ENCODE peak calls at places on chromosomes 1 and 21, in seven cellular contexts. One of them, this sample, is unnamed.

GRCh38 chr1:119617751-119618691 is 30.0 kb downstream of the ZNF697 start:
- DNase-seq in GM23248: no peak
- DNase-seq in GM23338: no peak
- DNase-seq in PC-3: no peak
- DNase-seq in HCT116: no peak
- DNase-seq in PC-9: no peak
- DNase-seq in MM.1S: no peak
- DNase-seq in this sample: no peak

GRCh38 chr1:198496216-198497143 is 44.0 kb downstream of the ATP6V1G3 start:
- DNase-seq in MM.1S: no peak
- DNase-seq in GM23338: no peak
- DNase-seq in PC-3: peak; percentile 56
- DNase-seq in GM23248: peak; percentile 84
- DNase-seq in HCT116: no peak
- DNase-seq in PC-9: peak; percentile 70
- DNase-seq in this sample: no peak

GRCh38 chr1:45010855-45011811 is at the start of gene HECTD3:
- DNase-seq in GM23248: peak; percentile 87
- DNase-seq in PC-9: peak; percentile 70
- DNase-seq in GM23338: peak; percentile 77
- DNase-seq in HCT116: peak; percentile 60
- DNase-seq in PC-3: peak; percentile 78
- DNase-seq in MM.1S: peak; percentile 88
- DNase-seq in this sample: peak; percentile 87

GRCh38 chr1:233300326-233300725 is 4.8 kb upstream of the PCNX2 start:
- DNase-seq in HCT116: no peak
- DNase-seq in PC-3: no peak
- DNase-seq in PC-9: no peak
- DNase-seq in MM.1S: no peak
- DNase-seq in GM23338: peak; percentile 9
- DNase-seq in GM23248: no peak
- DNase-seq in this sample: no peak

GRCh38 chr1:113415256-113416189 is 25.2 kb downstream of the MAGI3 start:
- DNase-seq in HCT116: no peak
- DNase-seq in GM23338: no peak
- DNase-seq in MM.1S: no peak
- DNase-seq in PC-3: no peak
- DNase-seq in PC-9: no peak
- DNase-seq in GM23248: peak; percentile 26
- DNase-seq in this sample: no peak

GRCh38 chr1:51088474-51088873 is 13.6 kb upstream of the C1orf185 start:
- DNase-seq in MM.1S: peak; percentile 12
- DNase-seq in HCT116: peak; percentile 7
- DNase-seq in PC-3: peak; percentile 65
- DNase-seq in GM23338: no peak
- DNase-seq in GM23248: peak; percentile 27
- DNase-seq in PC-9: peak; percentile 36
- DNase-seq in this sample: no peak

GRCh38 chr1:156599811-156600210 is 1.5 kb downstream of the GPATCH4 start:
- DNase-seq in GM23248: peak; percentile 45
- DNase-seq in PC-9: peak; percentile 59
- DNase-seq in GM23338: no peak
- DNase-seq in PC-3: peak; percentile 64
- DNase-seq in HCT116: no peak
- DNase-seq in MM.1S: peak; percentile 87
- DNase-seq in this sample: no peak

GRCh38 chr1:200917291-200917817 is 22.7 kb downstream of the INAVA start:
- DNase-seq in HCT116: no peak
- DNase-seq in MM.1S: no peak
- DNase-seq in PC-9: no peak
- DNase-seq in PC-3: peak; percentile 32
- DNase-seq in GM23248: no peak
- DNase-seq in GM23338: no peak
- DNase-seq in this sample: no peak

GRCh38 chr1:13965770-13966398 is 265.9 kb downstream of the PRDM2 start:
- DNase-seq in PC-9: no peak
- DNase-seq in HCT116: peak; percentile 43
- DNase-seq in MM.1S: peak; percentile 66
- DNase-seq in GM23338: peak; percentile 88
- DNase-seq in GM23248: peak; percentile 74
- DNase-seq in PC-3: peak; percentile 71
- DNase-seq in this sample: peak; percentile 87

GRCh38 chr1:209797978-209798639 is 7.8 kb downstream of the IRF6 start:
- DNase-seq in PC-3: peak; percentile 25
- DNase-seq in PC-9: no peak
- DNase-seq in GM23248: peak; percentile 75
- DNase-seq in GM23338: peak; percentile 62
- DNase-seq in MM.1S: no peak
- DNase-seq in HCT116: no peak
- DNase-seq in this sample: no peak

GRCh38 chr21:31873696-31874599 is 1.1 kb downstream of the HUNK start:
- DNase-seq in GM23248: peak; percentile 67
- DNase-seq in MM.1S: peak; percentile 60
- DNase-seq in GM23338: peak; percentile 73
- DNase-seq in HCT116: no peak
- DNase-seq in PC-3: peak; percentile 16
- DNase-seq in PC-9: no peak
- DNase-seq in this sample: peak; percentile 83

GRCh38 chr1:17243274-17243673 is 5.6 kb upstream of the PADI3 start:
- DNase-seq in GM23248: no peak
- DNase-seq in GM23338: no peak
- DNase-seq in PC-3: no peak
- DNase-seq in HCT116: no peak
- DNase-seq in PC-9: no peak
- DNase-seq in MM.1S: no peak
- DNase-seq in this sample: no peak

GRCh38 chr1:164641353-164641730 is 82.4 kb downstream of the PBX1 start:
- DNase-seq in PC-3: no peak
- DNase-seq in GM23248: peak; percentile 77
- DNase-seq in HCT116: no peak
- DNase-seq in PC-9: no peak
- DNase-seq in MM.1S: no peak
- DNase-seq in GM23338: no peak
- DNase-seq in this sample: no peak

GRCh38 chr1:234605983-234606730 is 3.8 kb downstream of the IRF2BP2 start:
- DNase-seq in PC-3: peak; percentile 44
- DNase-seq in PC-9: peak; percentile 63
- DNase-seq in HCT116: no peak
- DNase-seq in GM23338: no peak
- DNase-seq in MM.1S: peak; percentile 50
- DNase-seq in GM23248: peak; percentile 70
- DNase-seq in this sample: peak; percentile 43

GRCh38 chr21:35578350-35578782 is 482.0 kb downstream of the SETD4 start:
- DNase-seq in GM23248: peak; percentile 95
- DNase-seq in MM.1S: no peak
- DNase-seq in PC-9: no peak
- DNase-seq in HCT116: no peak
- DNase-seq in PC-3: no peak
- DNase-seq in GM23338: no peak
- DNase-seq in this sample: no peak

GRCh38 chr21:35578831-35579470 is 481.4 kb downstream of the SETD4 start:
- DNase-seq in GM23248: peak; percentile 73
- DNase-seq in PC-9: no peak
- DNase-seq in PC-3: no peak
- DNase-seq in GM23338: no peak
- DNase-seq in HCT116: no peak
- DNase-seq in MM.1S: no peak
- DNase-seq in this sample: no peak

GRCh38 chr21:35583566-35584216 is 476.6 kb downstream of the SETD4 start:
- DNase-seq in PC-3: no peak
- DNase-seq in PC-9: no peak
- DNase-seq in HCT116: no peak
- DNase-seq in MM.1S: no peak
- DNase-seq in GM23248: no peak
- DNase-seq in GM23338: no peak
- DNase-seq in this sample: no peak

GRCh38 chr21:35581640-35582039 is 478.7 kb downstream of the SETD4 start:
- DNase-seq in HCT116: no peak
- DNase-seq in GM23248: no peak
- DNase-seq in MM.1S: no peak
- DNase-seq in PC-9: no peak
- DNase-seq in PC-3: no peak
- DNase-seq in GM23338: no peak
- DNase-seq in this sample: no peak

GRCh38 chr21:35579520-35580293 is 480.6 kb downstream of the SETD4 start:
- DNase-seq in MM.1S: no peak
- DNase-seq in PC-3: no peak
- DNase-seq in GM23338: no peak
- DNase-seq in HCT116: no peak
- DNase-seq in GM23248: peak; percentile 16
- DNase-seq in PC-9: no peak
- DNase-seq in this sample: no peak
- H3K27ac ChIP-seq in MM.1S: no peak overlapping the region
- H3K27ac ChIP-seq in PC-3: no peak overlapping the region
- H3K27ac ChIP-seq in GM23338: no peak overlapping the region
- H3K27ac ChIP-seq in HCT116: no peak overlapping the region
- H3K27ac ChIP-seq in GM23248: no peak overlapping the region
- H3K27ac ChIP-seq in PC-9: no peak overlapping the region
- H3K27ac ChIP-seq in this sample: no peak overlapping the region

GRCh38 chr1:46491500-46492268 is 2.0 kb downstream of the DMBX1 start:
- DNase-seq in HCT116: no peak
- DNase-seq in GM23338: no peak
- DNase-seq in PC-3: no peak
- DNase-seq in PC-9: no peak
- DNase-seq in GM23248: no peak
- DNase-seq in MM.1S: no peak
- DNase-seq in this sample: no peak

GRCh38 chr1:46489169-46489637 is 433 bp upstream of the DMBX1 start:
- DNase-seq in MM.1S: no peak
- DNase-seq in PC-9: no peak
- DNase-seq in PC-3: peak; percentile 24
- DNase-seq in GM23338: no peak
- DNase-seq in GM23248: no peak
- DNase-seq in HCT116: no peak
- DNase-seq in this sample: peak; percentile 34

GRCh38 chr1:46488343-46489168 is 1.1 kb upstream of the DMBX1 start:
- DNase-seq in GM23248: peak; percentile 57
- DNase-seq in GM23338: peak; percentile 64
- DNase-seq in PC-9: no peak
- DNase-seq in PC-3: peak; percentile 30
- DNase-seq in MM.1S: no peak
- DNase-seq in HCT116: no peak
- DNase-seq in this sample: peak; percentile 36

GRCh38 chr1:46490603-46491499 is 1.2 kb downstream of the DMBX1 start:
- DNase-seq in PC-9: no peak
- DNase-seq in GM23338: no peak
- DNase-seq in PC-3: no peak
- DNase-seq in HCT116: no peak
- DNase-seq in GM23248: peak; percentile 34
- DNase-seq in MM.1S: no peak
- DNase-seq in this sample: no peak

DNA sequence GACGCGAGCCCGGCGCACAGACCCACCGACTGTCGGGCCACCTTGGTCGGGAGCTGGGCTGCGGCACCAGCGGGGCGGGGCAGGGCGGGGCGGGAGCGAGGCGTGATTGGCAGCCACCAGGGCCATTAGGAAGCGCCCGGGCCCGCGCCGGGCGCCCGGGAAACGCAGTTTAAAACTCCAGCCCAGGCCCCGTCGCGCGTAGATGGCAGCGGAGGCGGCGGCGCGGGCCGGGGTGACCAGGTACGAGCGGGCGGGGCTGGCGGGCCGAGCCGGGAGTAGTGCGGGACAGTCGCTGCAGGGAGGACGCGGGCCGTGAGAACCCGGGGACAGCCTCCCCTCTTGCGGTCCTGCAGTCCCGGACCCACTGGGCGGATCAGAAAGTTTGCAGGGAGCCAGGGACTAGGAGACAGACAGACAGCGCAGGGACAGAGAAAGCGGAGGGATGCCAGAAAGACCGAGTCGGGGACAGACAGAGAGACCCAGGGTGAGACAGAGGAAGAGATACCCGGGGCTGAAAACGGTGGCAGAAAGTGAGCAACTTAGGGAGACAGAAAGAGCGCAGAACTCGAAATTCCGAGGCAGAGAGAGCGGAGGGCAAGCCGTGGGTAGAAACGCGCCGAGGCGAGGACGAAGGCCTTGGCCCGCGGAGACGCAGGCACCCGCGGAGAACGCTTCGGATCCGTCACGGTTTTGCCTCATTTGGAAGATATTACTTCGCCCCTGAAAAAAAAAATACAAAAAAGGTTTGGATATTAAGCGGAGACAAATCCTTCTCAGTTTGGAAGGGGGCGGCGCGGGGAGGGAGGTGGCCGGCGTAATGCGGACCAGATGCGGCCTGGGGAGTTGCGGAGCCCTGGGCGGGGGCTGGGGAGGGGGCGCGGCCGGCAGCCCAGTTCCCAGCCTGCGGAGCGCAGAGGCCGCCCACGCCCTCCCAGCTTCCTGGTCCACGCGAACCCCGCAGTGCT is at the start of gene DMBX1:
- DNase-seq in GM23338: peak; percentile 93
- DNase-seq in MM.1S: peak; percentile 33
- DNase-seq in PC-9: no peak
- DNase-seq in HCT116: peak; percentile 38
- DNase-seq in PC-3: peak; percentile 73
- DNase-seq in GM23248: peak; percentile 58
- DNase-seq in this sample: peak; percentile 51
- TF ChIP-seq EZH2 in GM23338: peak; percentile 98
- TF ChIP-seq EZH2 in MM.1S: no peak
- TF ChIP-seq EZH2 in PC-9: peak; percentile 37
- TF ChIP-seq EZH2 in HCT116: no peak
- TF ChIP-seq EZH2 in PC-3: no peak
- TF ChIP-seq EZH2 in GM23248: peak; percentile 100
- TF ChIP-seq EZH2 in this sample: peak; percentile 15

GRCh38 chr1:23798662-23799142 is 1.9 kb downstream of the GALE start:
- DNase-seq in HCT116: no peak
- DNase-seq in GM23248: peak; percentile 21
- DNase-seq in PC-3: no peak
- DNase-seq in GM23338: peak; percentile 67
- DNase-seq in MM.1S: no peak
- DNase-seq in PC-9: no peak
- DNase-seq in this sample: no peak
- H3K9me2 ChIP-seq in HCT116: no peaks in the 10 kb centered on the region
- H3K9me2 ChIP-seq in GM23248: no peaks in the 10 kb centered on the region
- H3K9me2 ChIP-seq in PC-3: no peaks in the 10 kb centered on the region
- H3K9me2 ChIP-seq in GM23338: no peaks in the 10 kb centered on the region
- H3K9me2 ChIP-seq in MM.1S: no peaks in the 10 kb centered on the region
- H3K9me2 ChIP-seq in PC-9: no peaks in the 10 kb centered on the region
- H3K9me2 ChIP-seq in this sample: no peaks in the 10 kb centered on the region

DNA sequence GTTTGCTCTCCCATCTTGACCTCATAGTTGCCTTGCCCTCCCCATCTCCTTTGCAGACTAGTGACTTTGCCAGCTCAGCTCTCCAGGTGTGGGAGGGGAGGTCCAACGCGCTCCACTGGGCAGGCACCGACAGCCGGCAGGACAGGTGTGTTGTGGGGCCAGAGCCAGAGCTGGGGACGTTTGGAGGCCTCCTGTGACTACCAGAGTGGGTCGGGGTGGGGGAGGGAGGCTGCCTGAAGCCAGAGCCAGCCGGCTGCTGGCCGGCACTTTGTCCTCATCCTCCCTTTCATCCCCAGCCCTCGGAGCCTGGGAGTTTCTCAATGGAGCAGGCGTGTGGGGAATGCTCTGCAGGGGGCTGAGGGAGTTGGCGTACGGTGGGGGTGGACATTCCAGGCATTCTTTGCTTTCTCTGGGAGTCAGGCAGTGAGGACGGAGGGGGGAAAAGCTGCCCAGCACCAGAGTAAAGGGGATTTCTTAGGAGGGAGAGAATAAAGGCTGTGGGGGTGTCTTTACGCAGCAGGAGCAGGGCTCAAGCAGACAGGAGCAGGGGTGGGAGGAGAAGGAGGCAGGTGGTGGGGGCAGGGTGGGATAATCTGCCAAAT is 20.2 kb downstream of the NUAK2 start:
- DNase-seq in HCT116: no peak
- DNase-seq in PC-3: peak; percentile 56
- DNase-seq in MM.1S: peak; percentile 34
- DNase-seq in GM23248: peak; percentile 86
- DNase-seq in PC-9: peak; percentile 78
- DNase-seq in GM23338: peak; percentile 100
- DNase-seq in this sample: peak; percentile 91
- H3K27ac ChIP-seq in HCT116: peak overlapping the region; percentile 74
- H3K27ac ChIP-seq in PC-3: peak overlapping the region; percentile 14
- H3K27ac ChIP-seq in MM.1S: peak overlapping the region; percentile 3
- H3K27ac ChIP-seq in GM23248: peak overlapping the region; percentile 95
- H3K27ac ChIP-seq in PC-9: peak overlapping the region; percentile 68
- H3K27ac ChIP-seq in GM23338: peak overlapping the region; percentile 100
- H3K27ac ChIP-seq in this sample: peak overlapping the region; percentile 97